ENCODE peak calls at places on chromosome 12, in seven cellular contexts. One of them, this sample, is unnamed.

GRCh38 chr12:14664434-14665023 is 31.9 kb downstream of the GUCY2C start:
- DNase-seq in transverse colon: peak
- DNase-seq in psoas muscle: no peak
- DNase-seq in WERI-Rb-1: peak
- DNase-seq in fibroblast of mammary gland: peak
- DNase-seq in endothelial cell: no peak
- DNase-seq in mesothelial cell of epicardium: no peak
- DNase-seq in this sample: no peak

GRCh38 chr12:33427071-33427470 is 12.5 kb downstream of the SYT10 start:
- DNase-seq in fibroblast of mammary gland: peak
- DNase-seq in WERI-Rb-1: no peak
- DNase-seq in transverse colon: no peak
- DNase-seq in endothelial cell: no peak
- DNase-seq in psoas muscle: no peak
- DNase-seq in mesothelial cell of epicardium: no peak
- DNase-seq in this sample: no peak

GRCh38 chr12:52494518-52494917 is 1.5 kb upstream of the KRT6A start:
- DNase-seq in transverse colon: peak
- DNase-seq in WERI-Rb-1: no peak
- DNase-seq in endothelial cell: no peak
- DNase-seq in psoas muscle: no peak
- DNase-seq in fibroblast of mammary gland: peak
- DNase-seq in mesothelial cell of epicardium: no peak
- DNase-seq in this sample: no peak

GRCh38 chr12:130919115-130919514 is 34.6 kb upstream of the ADGRD1 start:
- DNase-seq in WERI-Rb-1: no peak
- DNase-seq in fibroblast of mammary gland: no peak
- DNase-seq in psoas muscle: no peak
- DNase-seq in transverse colon: no peak
- DNase-seq in endothelial cell: no peak
- DNase-seq in mesothelial cell of epicardium: no peak
- DNase-seq in this sample: no peak

GRCh38 chr12:13211191-13211858 is 14.8 kb downstream of the EMP1 start:
- DNase-seq in psoas muscle: no peak
- DNase-seq in transverse colon: no peak
- DNase-seq in WERI-Rb-1: no peak
- DNase-seq in mesothelial cell of epicardium: no peak
- DNase-seq in fibroblast of mammary gland: no peak
- DNase-seq in endothelial cell: no peak
- DNase-seq in this sample: no peak

GRCh38 chr12:52139579-52140062 is 52.2 kb downstream of the KRT80 start:
- DNase-seq in fibroblast of mammary gland: no peak
- DNase-seq in WERI-Rb-1: peak
- DNase-seq in transverse colon: peak
- DNase-seq in mesothelial cell of epicardium: no peak
- DNase-seq in psoas muscle: no peak
- DNase-seq in endothelial cell: peak
- DNase-seq in this sample: peak

GRCh38 chr12:131189781-131190180 is 236.1 kb downstream of the ADGRD1 start:
- DNase-seq in psoas muscle: no peak
- DNase-seq in mesothelial cell of epicardium: no peak
- DNase-seq in fibroblast of mammary gland: no peak
- DNase-seq in endothelial cell: no peak
- DNase-seq in WERI-Rb-1: no peak
- DNase-seq in transverse colon: no peak
- DNase-seq in this sample: no peak

GRCh38 chr12:52041695-52042123 is 9.5 kb upstream of the NR4A1 start:
- DNase-seq in transverse colon: no peak
- DNase-seq in WERI-Rb-1: no peak
- DNase-seq in endothelial cell: no peak
- DNase-seq in mesothelial cell of epicardium: no peak
- DNase-seq in fibroblast of mammary gland: no peak
- DNase-seq in psoas muscle: no peak
- DNase-seq in this sample: no peak

GRCh38 chr12:47901285-47902093 is 3.3 kb downstream of the VDR start:
- DNase-seq in fibroblast of mammary gland: no peak
- DNase-seq in psoas muscle: no peak
- DNase-seq in endothelial cell: no peak
- DNase-seq in mesothelial cell of epicardium: no peak
- DNase-seq in transverse colon: peak
- DNase-seq in WERI-Rb-1: no peak
- DNase-seq in this sample: no peak

GRCh38 chr12:50639721-50640120 is 124.2 kb upstream of the ATF1 start:
- DNase-seq in mesothelial cell of epicardium: no peak
- DNase-seq in fibroblast of mammary gland: no peak
- DNase-seq in WERI-Rb-1: no peak
- DNase-seq in psoas muscle: no peak
- DNase-seq in transverse colon: no peak
- DNase-seq in endothelial cell: no peak
- DNase-seq in this sample: no peak

GRCh38 chr12:3777206-3777809 is 24.4 kb upstream of the CRACR2A start:
- DNase-seq in endothelial cell: peak
- DNase-seq in mesothelial cell of epicardium: no peak
- DNase-seq in WERI-Rb-1: no peak
- DNase-seq in transverse colon: no peak
- DNase-seq in psoas muscle: no peak
- DNase-seq in fibroblast of mammary gland: peak
- DNase-seq in this sample: no peak
- TF ChIP-seq CTCF in endothelial cell: peak
- TF ChIP-seq CTCF in mesothelial cell of epicardium: peak
- TF ChIP-seq CTCF in WERI-Rb-1: peak
- TF ChIP-seq CTCF in transverse colon: peak
- TF ChIP-seq CTCF in psoas muscle: peak
- TF ChIP-seq CTCF in fibroblast of mammary gland: peak
- TF ChIP-seq CTCF in this sample: peak

GRCh38 chr12:59087077-59087673 is 166.9 kb upstream of the LRIG3 start:
- DNase-seq in WERI-Rb-1: no peak
- DNase-seq in mesothelial cell of epicardium: no peak
- DNase-seq in psoas muscle: no peak
- DNase-seq in transverse colon: peak
- DNase-seq in fibroblast of mammary gland: peak
- DNase-seq in endothelial cell: no peak
- DNase-seq in this sample: no peak
- TF ChIP-seq CTCF in WERI-Rb-1: peak
- TF ChIP-seq CTCF in mesothelial cell of epicardium: no peak
- TF ChIP-seq CTCF in psoas muscle: peak
- TF ChIP-seq CTCF in transverse colon: peak
- TF ChIP-seq CTCF in fibroblast of mammary gland: peak
- TF ChIP-seq CTCF in endothelial cell: peak
- TF ChIP-seq CTCF in this sample: peak

GRCh38 chr12:123540899-123541662 is 7.6 kb upstream of the RILPL1 start:
- DNase-seq in psoas muscle: no peak
- DNase-seq in fibroblast of mammary gland: no peak
- DNase-seq in endothelial cell: no peak
- DNase-seq in mesothelial cell of epicardium: no peak
- DNase-seq in WERI-Rb-1: no peak
- DNase-seq in transverse colon: no peak
- DNase-seq in this sample: no peak
- TF ChIP-seq CTCF in psoas muscle: no peak
- TF ChIP-seq CTCF in fibroblast of mammary gland: no peak
- TF ChIP-seq CTCF in endothelial cell: no peak
- TF ChIP-seq CTCF in mesothelial cell of epicardium: no peak
- TF ChIP-seq CTCF in WERI-Rb-1: peak
- TF ChIP-seq CTCF in transverse colon: no peak
- TF ChIP-seq CTCF in this sample: no peak

GRCh38 chr12:62466018-62466595 is 519 bp upstream of the MON2 start:
- DNase-seq in WERI-Rb-1: peak
- DNase-seq in transverse colon: peak
- DNase-seq in fibroblast of mammary gland: peak
- DNase-seq in mesothelial cell of epicardium: no peak
- DNase-seq in endothelial cell: peak
- DNase-seq in psoas muscle: no peak
- DNase-seq in this sample: no peak

GRCh38 chr12:62469704-62470103 is 3.1 kb downstream of the MON2 start:
- DNase-seq in WERI-Rb-1: no peak
- DNase-seq in transverse colon: no peak
- DNase-seq in psoas muscle: no peak
- DNase-seq in endothelial cell: no peak
- DNase-seq in fibroblast of mammary gland: no peak
- DNase-seq in mesothelial cell of epicardium: no peak
- DNase-seq in this sample: no peak

GRCh38 chr12:62468394-62468793 is 1.8 kb downstream of the MON2 start:
- DNase-seq in mesothelial cell of epicardium: no peak
- DNase-seq in fibroblast of mammary gland: peak
- DNase-seq in psoas muscle: no peak
- DNase-seq in WERI-Rb-1: no peak
- DNase-seq in endothelial cell: no peak
- DNase-seq in transverse colon: no peak
- DNase-seq in this sample: no peak

GRCh38 chr12:62468935-62469334 is 2.3 kb downstream of the MON2 start:
- DNase-seq in transverse colon: no peak
- DNase-seq in mesothelial cell of epicardium: no peak
- DNase-seq in endothelial cell: no peak
- DNase-seq in fibroblast of mammary gland: no peak
- DNase-seq in psoas muscle: no peak
- DNase-seq in WERI-Rb-1: no peak
- DNase-seq in this sample: no peak

GRCh38 chr12:62466596-62467411 is at the start of gene MON2:
- DNase-seq in WERI-Rb-1: peak
- DNase-seq in mesothelial cell of epicardium: peak
- DNase-seq in endothelial cell: peak
- DNase-seq in transverse colon: peak
- DNase-seq in fibroblast of mammary gland: peak
- DNase-seq in psoas muscle: peak
- DNase-seq in this sample: peak
- TF ChIP-seq CTCF in WERI-Rb-1: no peak
- TF ChIP-seq CTCF in mesothelial cell of epicardium: no peak
- TF ChIP-seq CTCF in endothelial cell: no peak
- TF ChIP-seq CTCF in transverse colon: no peak
- TF ChIP-seq CTCF in fibroblast of mammary gland: no peak
- TF ChIP-seq CTCF in psoas muscle: no peak
- TF ChIP-seq CTCF in this sample: no peak

GRCh38 chr12:54341343-54341742 is 16.4 kb downstream of the COPZ1 start:
- DNase-seq in psoas muscle: no peak
- DNase-seq in fibroblast of mammary gland: no peak
- DNase-seq in transverse colon: no peak
- DNase-seq in endothelial cell: no peak
- DNase-seq in WERI-Rb-1: peak
- DNase-seq in mesothelial cell of epicardium: no peak
- DNase-seq in this sample: no peak

GRCh38 chr12:54340845-54341244 is 15.9 kb downstream of the COPZ1 start:
- DNase-seq in WERI-Rb-1: no peak
- DNase-seq in transverse colon: no peak
- DNase-seq in endothelial cell: no peak
- DNase-seq in mesothelial cell of epicardium: no peak
- DNase-seq in fibroblast of mammary gland: no peak
- DNase-seq in psoas muscle: no peak
- DNase-seq in this sample: no peak

GRCh38 chr12:54338682-54339296 is 13.9 kb downstream of the COPZ1 start:
- DNase-seq in endothelial cell: no peak
- DNase-seq in psoas muscle: no peak
- DNase-seq in fibroblast of mammary gland: peak
- DNase-seq in WERI-Rb-1: no peak
- DNase-seq in mesothelial cell of epicardium: no peak
- DNase-seq in transverse colon: no peak
- DNase-seq in this sample: no peak

GRCh38 chr12:54337280-54337842 is 12.4 kb downstream of the COPZ1 start:
- DNase-seq in transverse colon: no peak
- DNase-seq in mesothelial cell of epicardium: no peak
- DNase-seq in psoas muscle: no peak
- DNase-seq in endothelial cell: no peak
- DNase-seq in WERI-Rb-1: peak
- DNase-seq in fibroblast of mammary gland: no peak
- DNase-seq in this sample: no peak

GRCh38 chr12:54337854-54338650 is 13.1 kb downstream of the COPZ1 start:
- DNase-seq in WERI-Rb-1: no peak
- DNase-seq in psoas muscle: no peak
- DNase-seq in endothelial cell: no peak
- DNase-seq in fibroblast of mammary gland: peak
- DNase-seq in mesothelial cell of epicardium: no peak
- DNase-seq in transverse colon: no peak
- DNase-seq in this sample: no peak
- TF ChIP-seq CTCF in WERI-Rb-1: no peak
- TF ChIP-seq CTCF in psoas muscle: no peak
- TF ChIP-seq CTCF in endothelial cell: no peak
- TF ChIP-seq CTCF in fibroblast of mammary gland: no peak
- TF ChIP-seq CTCF in mesothelial cell of epicardium: no peak
- TF ChIP-seq CTCF in transverse colon: no peak
- TF ChIP-seq CTCF in this sample: no peak

GRCh38 chr12:115632323-115632722 is 645.2 kb downstream of the MED13L start:
- DNase-seq in mesothelial cell of epicardium: no peak
- DNase-seq in fibroblast of mammary gland: peak
- DNase-seq in WERI-Rb-1: no peak
- DNase-seq in endothelial cell: no peak
- DNase-seq in psoas muscle: no peak
- DNase-seq in transverse colon: no peak
- DNase-seq in this sample: no peak
- TF ChIP-seq CTCF in mesothelial cell of epicardium: peak
- TF ChIP-seq CTCF in fibroblast of mammary gland: peak
- TF ChIP-seq CTCF in WERI-Rb-1: no peak
- TF ChIP-seq CTCF in endothelial cell: peak
- TF ChIP-seq CTCF in psoas muscle: peak
- TF ChIP-seq CTCF in transverse colon: no peak
- TF ChIP-seq CTCF in this sample: peak

GRCh38 chr12:116480210-116480818 is 78.9 kb upstream of the MAP1LC3B2 start:
- DNase-seq in WERI-Rb-1: no peak
- DNase-seq in fibroblast of mammary gland: no peak
- DNase-seq in endothelial cell: no peak
- DNase-seq in transverse colon: no peak
- DNase-seq in psoas muscle: no peak
- DNase-seq in mesothelial cell of epicardium: no peak
- DNase-seq in this sample: no peak
- TF ChIP-seq CTCF in WERI-Rb-1: no peak
- TF ChIP-seq CTCF in fibroblast of mammary gland: no peak
- TF ChIP-seq CTCF in endothelial cell: no peak
- TF ChIP-seq CTCF in transverse colon: no peak
- TF ChIP-seq CTCF in psoas muscle: no peak
- TF ChIP-seq CTCF in mesothelial cell of epicardium: no peak
- TF ChIP-seq CTCF in this sample: no peak

GRCh38 chr12:45182511-45182910 is 33.4 kb upstream of the ANO6 start:
- DNase-seq in psoas muscle: no peak
- DNase-seq in WERI-Rb-1: no peak
- DNase-seq in transverse colon: no peak
- DNase-seq in endothelial cell: no peak
- DNase-seq in mesothelial cell of epicardium: no peak
- DNase-seq in fibroblast of mammary gland: no peak
- DNase-seq in this sample: no peak

GRCh38 chr12:45184145-45184958 is 31.5 kb upstream of the ANO6 start:
- DNase-seq in WERI-Rb-1: no peak
- DNase-seq in mesothelial cell of epicardium: no peak
- DNase-seq in endothelial cell: no peak
- DNase-seq in psoas muscle: no peak
- DNase-seq in fibroblast of mammary gland: no peak
- DNase-seq in transverse colon: no peak
- DNase-seq in this sample: no peak

GRCh38 chr12:45178771-45179170 is 37.1 kb upstream of the ANO6 start:
- DNase-seq in psoas muscle: no peak
- DNase-seq in transverse colon: no peak
- DNase-seq in fibroblast of mammary gland: no peak
- DNase-seq in mesothelial cell of epicardium: no peak
- DNase-seq in endothelial cell: no peak
- DNase-seq in WERI-Rb-1: no peak
- DNase-seq in this sample: no peak

GRCh38 chr12:45186762-45187161 is 29.1 kb upstream of the ANO6 start:
- DNase-seq in transverse colon: no peak
- DNase-seq in mesothelial cell of epicardium: no peak
- DNase-seq in endothelial cell: no peak
- DNase-seq in fibroblast of mammary gland: no peak
- DNase-seq in psoas muscle: no peak
- DNase-seq in WERI-Rb-1: no peak
- DNase-seq in this sample: no peak

GRCh38 chr12:45183263-45183662 is 32.6 kb upstream of the ANO6 start:
- DNase-seq in mesothelial cell of epicardium: no peak
- DNase-seq in fibroblast of mammary gland: peak
- DNase-seq in endothelial cell: no peak
- DNase-seq in psoas muscle: no peak
- DNase-seq in transverse colon: no peak
- DNase-seq in WERI-Rb-1: no peak
- DNase-seq in this sample: no peak
- TF ChIP-seq CTCF in mesothelial cell of epicardium: peak
- TF ChIP-seq CTCF in fibroblast of mammary gland: peak
- TF ChIP-seq CTCF in endothelial cell: no peak
- TF ChIP-seq CTCF in psoas muscle: peak
- TF ChIP-seq CTCF in transverse colon: peak
- TF ChIP-seq CTCF in WERI-Rb-1: no peak
- TF ChIP-seq CTCF in this sample: peak

This sample was measured in progenitor cell of endocrine pancreas.